ENCODE peak calls at places on chromosomes 11 and 22, in six cellular contexts. R is mesenchymal stem cell, O is IMR-90, J is H1, B is neuronal stem cell, T is trophoblast cell. Q is an unnamed sample.

GRCh38 chr22:28958611-28959010 is 75.2 kb downstream of the ZNRF3 start:
- DNase-seq in R (peak; percentile 14), O (peak; percentile 52), J (no peak), B (no peak), T (no peak), Q (no peak)

GRCh38 chr22:20131593-20131855 is at the start of gene ZDHHC8:
- DNase-seq in R (no peak), O (no peak), J (no peak), B (no peak), T (peak; percentile 7), Q (no peak)

GRCh38 chr11:67664213-67664585 is 10.2 kb downstream of the ALDH3B2 start:
- DNase-seq in R (no peak), O (no peak), J (no peak), B (no peak), T (no peak), Q (no peak)

GRCh38 chr11:109251230-109251629 is 170.8 kb upstream of the C11orf87 start:
- DNase-seq in R (no peak), O (no peak), J (no peak), B (no peak), T (no peak), Q (no peak)

GRCh38 chr11:126288237-126288636 is 5.3 kb downstream of the TIRAP start:
- DNase-seq in R (no peak), O (no peak), J (no peak), B (no peak), T (no peak), Q (no peak)

GRCh38 chr22:45504703-45505341 is 2.1 kb downstream of the FBLN1 start:
- DNase-seq in R (peak; percentile 70), O (peak; percentile 37), J (peak; percentile 60), B (peak; percentile 83), T (no peak), Q (no peak)

GRCh38 chr22:29524440-29525191 is 28.9 kb downstream of the THOC5 start:
- DNase-seq in R (peak; percentile 27), O (peak; percentile 13), J (peak; percentile 56), B (no peak), T (peak; percentile 75), Q (peak; percentile 43)

GRCh38 chr11:104852811-104853210 is 45.4 kb downstream of the CASP12 start:
- DNase-seq in R (no peak), O (peak; percentile 14), J (no peak), B (no peak), T (no peak), Q (no peak)

GRCh38 chr11:123166095-123166559 is 28.9 kb downstream of the CLMP start:
- DNase-seq in R (peak; percentile 96), O (peak; percentile 97), J (peak; percentile 88), B (peak; percentile 29), T (peak; percentile 64), Q (peak; percentile 80)

GRCh38 chr11:8221025-8221723 is 42.5 kb downstream of the LMO1 start:
- DNase-seq in R (no peak), O (no peak), J (no peak), B (no peak), T (no peak), Q (no peak)

GRCh38 chr11:61850687-61851086 is 22.6 kb downstream of the FADS2 start:
- DNase-seq in R (no peak), O (no peak), J (no peak), B (no peak), T (no peak), Q (no peak)

GRCh38 chr22:20531404-20532181 is 24.2 kb downstream of the MED15 start:
- DNase-seq in R (peak; percentile 91), O (peak; percentile 90), J (no peak), B (no peak), T (peak; percentile 85), Q (peak; percentile 81)

GRCh38 chr11:114273890-114274635 is 22.1 kb upstream of the NNMT start:
- DNase-seq in R (no peak), O (no peak), J (no peak), B (no peak), T (no peak), Q (no peak)

GRCh38 chr11:46293616-46294015 is 16.2 kb downstream of the CREB3L1 start:
- DNase-seq in R (peak; percentile 95), O (peak; percentile 98), J (no peak), B (no peak), T (no peak), Q (no peak)

GRCh38 chr22:25377699-25378098 is 158.3 kb downstream of the CRYBB2 start:
- DNase-seq in R (no peak), O (no peak), J (no peak), B (no peak), T (no peak), Q (no peak)

GRCh38 chr11:27328602-27329001 is 34.4 kb downstream of the CCDC34 start:
- DNase-seq in R (no peak), O (no peak), J (peak; percentile 48), B (no peak), T (no peak), Q (peak; percentile 39)

GRCh38 chr11:89487016-89487415 is 4.2 kb downstream of the NOX4 start:
- DNase-seq in R (no peak), O (peak; percentile 75), J (no peak), B (no peak), T (no peak), Q (no peak)

GRCh38 chr11:71383461-71383860 is 64.7 kb downstream of the DHCR7 start:
- DNase-seq in R (no peak), O (no peak), J (no peak), B (no peak), T (no peak), Q (no peak)

GRCh38 chr11:14764213-14764898 is 120.8 kb downstream of the PDE3B start:
- DNase-seq in R (no peak), O (no peak), J (no peak), B (no peak), T (no peak), Q (no peak)

GRCh38 chr22:29815580-29815979 is 22.5 kb downstream of the ASCC2 start:
- DNase-seq in R (no peak), O (no peak), J (no peak), B (no peak), T (no peak), Q (no peak)

GRCh38 chr22:19228174-19228573 is 49.6 kb upstream of the SLC25A1 start:
- DNase-seq in R (no peak), O (no peak), J (no peak), B (no peak), T (no peak), Q (no peak)

GRCh38 chr11:27282806-27283205 is 80.2 kb downstream of the CCDC34 start:
- DNase-seq in R (no peak), O (no peak), J (no peak), B (no peak), T (no peak), Q (no peak)

GRCh38 chr11:135008001-135008405 is 596.0 kb upstream of the B3GAT1 start:
- DNase-seq in R (no peak), O (no peak), J (no peak), B (no peak), T (no peak), Q (no peak)

GRCh38 chr22:27809700-27810365 is 8.3 kb upstream of the MN1 start:
- DNase-seq in R (no peak), O (no peak), J (no peak), B (no peak), T (no peak), Q (no peak)
- H3K9ac ChIP-seq in R (peak overlapping the region; percentile 62), O (no peak overlapping the region), J (no peak overlapping the region), B (no peak overlapping the region), T (no peak overlapping the region), Q (no peak overlapping the region)

DNA sequence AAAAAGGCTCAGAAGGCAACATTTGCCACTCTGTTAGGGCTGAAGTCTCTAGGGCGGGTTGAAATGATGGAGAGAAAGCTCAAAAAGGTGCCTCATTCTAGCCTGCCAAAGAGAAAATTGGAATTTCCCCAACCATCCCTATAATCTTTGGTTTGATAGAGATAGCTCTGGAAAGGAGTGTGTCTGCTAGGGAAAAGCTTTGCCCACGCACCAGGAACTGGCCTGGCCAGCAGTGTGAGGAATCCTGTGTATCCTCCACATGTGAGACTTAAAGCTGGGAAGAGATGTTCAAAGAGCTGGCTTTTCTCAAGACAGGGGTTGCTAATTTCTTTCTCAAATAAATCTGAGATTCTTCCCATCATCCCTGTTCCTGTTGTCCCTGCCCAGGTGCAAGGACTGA is 193.7 kb downstream of the OPCML start:
- DNase-seq in R (no peak), O (no peak), J (no peak), B (no peak), T (no peak), Q (no peak)
- H4K91ac ChIP-seq in R (no peak overlapping the region), O (no peak overlapping the region), J (no peak overlapping the region), B (no peak overlapping the region), T (no peak overlapping the region), Q (no peak overlapping the region)

GRCh38 chr11:65310215-65310614 is 4.5 kb upstream of the CDC42EP2 start:
- DNase-seq in R (no peak), O (no peak), J (no peak), B (no peak), T (no peak), Q (no peak)
- H3K9ac ChIP-seq in R (peak overlapping the region; percentile 82), O (no peak overlapping the region), J (no peak overlapping the region), B (no peak overlapping the region), T (no peak overlapping the region), Q (no peak overlapping the region)

DNA sequence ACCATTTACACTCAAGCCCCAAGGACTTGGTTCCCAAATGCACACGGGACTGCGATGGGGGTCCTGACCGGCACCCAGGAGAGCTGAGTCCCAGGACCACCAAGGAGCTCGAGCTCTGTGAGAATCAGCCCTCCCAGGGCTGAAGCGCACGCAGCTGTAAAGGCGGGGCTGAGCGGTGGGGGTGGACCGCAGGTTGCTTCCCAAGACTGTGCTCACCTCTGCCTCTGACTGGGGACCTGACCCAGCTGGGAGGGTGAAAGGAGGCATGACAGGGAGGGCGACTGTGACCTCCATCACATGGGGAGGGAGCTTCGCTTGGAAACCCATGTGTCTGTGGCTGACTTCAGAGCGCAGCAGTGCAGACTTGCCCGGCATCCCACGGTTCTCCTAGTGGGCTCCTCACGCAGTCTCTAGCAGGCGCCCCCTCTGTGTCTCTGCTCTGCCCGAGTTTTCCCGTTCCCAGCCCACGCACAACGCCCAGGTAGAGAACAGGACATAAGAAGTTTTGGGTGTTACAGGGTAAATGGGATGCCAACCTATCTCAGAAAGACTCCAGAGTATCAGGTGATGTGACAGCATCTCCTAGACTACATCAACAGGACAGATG is 15.4 kb upstream of the NAP1L4 start:
- DNase-seq in R (no peak), O (no peak), J (no peak), B (no peak), T (no peak), Q (no peak)
- H4K91ac ChIP-seq in R (no peak overlapping the region), O (no peak overlapping the region), J (no peak overlapping the region), B (no peak overlapping the region), T (no peak overlapping the region), Q (no peak overlapping the region)

DNA sequence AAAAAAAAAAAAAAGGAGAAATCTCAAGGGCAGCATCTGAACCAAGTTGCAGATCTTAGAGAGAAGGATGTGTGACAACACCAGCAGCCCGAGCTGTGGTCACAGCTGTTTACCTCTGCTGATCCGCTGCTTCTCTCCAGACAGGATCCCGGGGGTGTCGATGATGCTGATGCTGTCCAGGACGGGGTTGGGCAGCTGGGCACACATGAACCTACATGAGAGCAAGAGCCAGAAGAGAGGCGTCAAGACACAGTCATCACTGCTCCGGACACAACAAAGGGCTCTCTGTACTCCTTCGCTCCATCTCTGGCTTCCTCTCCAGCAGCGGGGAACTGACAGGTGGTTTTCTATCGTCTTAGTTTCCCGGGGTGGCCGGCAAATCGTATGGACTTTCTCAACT is 4.1 kb downstream of the EHD1 start:
- DNase-seq in R (peak; percentile 68), O (peak; percentile 47), J (no peak), B (no peak), T (no peak), Q (no peak)
- H3K9ac ChIP-seq in R (no peak overlapping the region), O (no peak overlapping the region), J (no peak overlapping the region), B (no peak overlapping the region), T (no peak overlapping the region), Q (no peak overlapping the region)

Q was measured in H9.